ENCODE peak calls at places on chromosomes 1 and 21, in seven cellular contexts. K, P, I, R, L, X and E are unnamed samples. For H3K36me3, the result is how much of the 10 kb centered on the place peaks cover.

GRCh38 chr1:119953266-119953998 is 57.1 kb upstream of the ADAM30 start:
- DNase-seq in K (no peak), P (no peak), I (no peak), R (no peak), L (no peak), X (no peak), E (no peak)

GRCh38 chr1:17923684-17924083 is 168.6 kb downstream of the ACTL8 start:
- DNase-seq in K (no peak), P (peak), I (no peak), R (no peak), L (no peak), X (no peak), E (no peak)

GRCh38 chr1:228063251-228064191 is 19.0 kb upstream of the ARF1 start:
- DNase-seq in K (no peak), P (peak), I (no peak), R (no peak), L (peak), X (no peak), E (no peak)

GRCh38 chr1:205140113-205140512 is 18.3 kb upstream of the RBBP5 start:
- DNase-seq in K (no peak), P (no peak), I (no peak), R (peak), L (no peak), X (no peak), E (no peak)

GRCh38 chr21:28856588-28857250 is 136.0 kb downstream of the LTN1 start:
- DNase-seq in K (no peak), P (no peak), I (no peak), R (no peak), L (no peak), X (no peak), E (no peak)

GRCh38 chr1:12173631-12174121 is 6.9 kb downstream of the TNFRSF1B start:
- DNase-seq in K (no peak), P (no peak), I (peak), R (no peak), L (no peak), X (no peak), E (no peak)

GRCh38 chr1:201261771-201262547 is 21.3 kb upstream of the PKP1 start:
- DNase-seq in K (no peak), P (peak), I (peak), R (peak), L (no peak), X (peak), E (no peak)

GRCh38 chr1:202501281-202501680 is 152.8 kb downstream of the PPP1R12B start:
- DNase-seq in K (peak), P (no peak), I (peak), R (no peak), L (no peak), X (peak), E (no peak)

GRCh38 chr1:7207875-7208646 is 422.8 kb downstream of the CAMTA1 start:
- DNase-seq in K (peak), P (no peak), I (peak), R (peak), L (no peak), X (peak), E (no peak)

GRCh38 chr1:89503690-89504089 is 20.9 kb upstream of the LRRC8B start:
- DNase-seq in K (no peak), P (no peak), I (no peak), R (no peak), L (no peak), X (no peak), E (no peak)

GRCh38 chr1:89692601-89693503 is 59.9 kb downstream of the LRRC8C start:
- DNase-seq in K (peak), P (no peak), I (peak), R (no peak), L (no peak), X (peak), E (no peak)

GRCh38 chr1:164440222-164440621 is 118.8 kb upstream of the PBX1 start:
- DNase-seq in K (peak), P (no peak), I (no peak), R (peak), L (no peak), X (peak), E (no peak)

GRCh38 chr1:166902279-166902678 is 26.2 kb upstream of the TADA1 start:
- DNase-seq in K (peak), P (no peak), I (peak), R (no peak), L (no peak), X (peak), E (no peak)

GRCh38 chr1:202090994-202091393 is 31.7 kb upstream of the GPR37L1 start:
- DNase-seq in K (peak), P (no peak), I (no peak), R (peak), L (no peak), X (no peak), E (no peak)

GRCh38 chr1:9293512-9294439 is 1.1 kb downstream of the SPSB1 start:
- DNase-seq in K (peak), P (no peak), I (peak), R (peak), L (peak), X (peak), E (no peak)

GRCh38 chr1:63903947-63904346 is 130.1 kb downstream of the ROR1 start:
- DNase-seq in K (no peak), P (no peak), I (no peak), R (no peak), L (no peak), X (no peak), E (no peak)

GRCh38 chr1:178450871-178451270 is 45.9 kb downstream of the CLEC20A start:
- DNase-seq in K (no peak), P (no peak), I (peak), R (no peak), L (no peak), X (no peak), E (no peak)

GRCh38 chr1:39833121-39833520 is 44.5 kb upstream of the BMP8B start:
- DNase-seq in K (no peak), P (no peak), I (peak), R (no peak), L (no peak), X (peak), E (no peak)

GRCh38 chr21:27425172-27425571 is 458.3 kb upstream of the ADAMTS5 start:
- DNase-seq in K (no peak), P (no peak), I (no peak), R (no peak), L (no peak), X (no peak), E (no peak)
- TF ChIP-seq CTCF in K (peak), P (no peak), I (no peak), R (no peak), L (no peak), X (peak), E (no peak)

GRCh38 chr1:179879797-179880196 is 2.2 kb upstream of the TOR1AIP2 start:
- DNase-seq in K (no peak), P (no peak), I (no peak), R (no peak), L (no peak), X (no peak), E (no peak)

GRCh38 chr1:179873366-179873978 is 4.1 kb downstream of the TOR1AIP2 start:
- DNase-seq in K (no peak), P (no peak), I (no peak), R (no peak), L (no peak), X (no peak), E (no peak)

GRCh38 chr1:179877586-179878265 is at the start of gene TOR1AIP2:
- DNase-seq in K (peak), P (peak), I (peak), R (peak), L (peak), X (peak), E (peak)

GRCh38 chr1:179875606-179876288 is 1.9 kb downstream of the TOR1AIP2 start:
- DNase-seq in K (no peak), P (no peak), I (no peak), R (no peak), L (no peak), X (peak), E (no peak)

GRCh38 chr1:179876289-179876715 is 1.3 kb downstream of the TOR1AIP2 start:
- DNase-seq in K (peak), P (no peak), I (peak), R (no peak), L (no peak), X (peak), E (no peak)
- H3K27ac ChIP-seq in K (no peak), P (peak), I (peak), R (no peak), L (peak), X (no peak), E (no peak)

GRCh38 chr1:206451146-206451545 is 19.1 kb upstream of the IKBKE start:
- DNase-seq in K (no peak), P (no peak), I (no peak), R (no peak), L (no peak), X (no peak), E (no peak)
- H3K36me3 ChIP-seq in K (under half), P (half or more), I (half or more), R (under half), L (under half), X (under half), E (under half)

GRCh38 chr1:98991127-98992003 is 13.3 kb downstream of the PLPPR5 start:
- DNase-seq in K (peak), P (no peak), I (peak), R (peak), L (no peak), X (peak), E (no peak)
- TF ChIP-seq CTCF in K (peak), P (no peak), I (peak), R (peak), L (no peak), X (no peak), E (no peak)

DNA sequence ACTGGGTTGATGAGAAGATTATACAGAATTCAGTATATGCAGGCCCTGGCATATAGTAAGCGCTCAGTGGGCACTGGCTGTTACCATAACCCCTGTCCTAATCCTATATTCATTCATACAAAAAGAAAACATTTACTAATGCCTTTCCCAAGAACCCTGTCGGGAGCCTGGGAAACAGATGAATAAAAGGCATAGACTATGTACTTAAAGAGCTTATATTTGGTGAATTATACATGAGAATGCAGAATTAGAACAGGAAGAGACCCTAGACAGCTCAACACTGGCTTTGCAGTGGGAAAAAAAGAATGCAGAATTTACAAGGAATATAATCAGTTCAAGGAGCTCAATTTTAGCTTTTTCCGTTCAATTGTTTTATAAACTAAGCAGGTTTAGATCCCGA is 10.9 kb downstream of the AK2 start:
- DNase-seq in K (no peak), P (no peak), I (no peak), R (no peak), L (no peak), X (no peak), E (no peak)
- H3K27ac ChIP-seq in K (no peak), P (no peak), I (no peak), R (no peak), L (peak), X (no peak), E (no peak)

DNA sequence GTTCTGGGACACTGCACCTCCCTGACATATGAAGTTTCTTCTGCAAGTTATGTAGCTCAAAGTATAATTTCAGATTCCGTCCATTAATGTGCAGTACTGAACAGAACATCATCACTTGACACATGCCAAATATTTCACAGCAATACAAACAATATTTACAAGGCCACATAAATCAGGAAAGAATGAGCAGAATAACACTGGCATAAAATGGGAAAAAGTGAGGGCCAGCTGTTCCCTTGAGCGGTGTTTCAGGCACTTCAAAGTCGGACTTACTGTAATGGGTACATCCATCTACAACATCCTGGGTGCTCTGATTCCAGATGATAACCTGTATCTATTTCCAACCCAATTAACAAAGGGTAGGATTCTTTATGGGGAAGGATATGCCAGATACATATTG is 217.4 kb downstream of the APP start:
- DNase-seq in K (no peak), P (no peak), I (no peak), R (no peak), L (no peak), X (no peak), E (no peak)
- H3K36me3 ChIP-seq in K (under half), P (under half), I (under half), R (half or more), L (under half), X (under half), E (under half)

GRCh38 chr1:20981903-20982695 is 194.6 kb downstream of the EIF4G3 start:
- DNase-seq in K (peak), P (no peak), I (peak), R (no peak), L (no peak), X (peak), E (no peak)
- TF ChIP-seq CTCF in K (peak), P (no peak), I (peak), R (peak), L (no peak), X (peak), E (no peak)